ENCODE peak calls at places on chromosome 18, in eight cellular contexts. M, T, J, C, I, Q, Z and X are unnamed samples.

GRCh38 chr18:29321561-29321960 is 1144.6 kb upstream of the CDH2 start:
- DNase-seq in M (no peak), T (no peak), J (no peak), C (no peak), I (no peak), Q (no peak), Z (no peak), X (no peak)

GRCh38 chr18:6795307-6795706 is 65.8 kb downstream of the ARHGAP28 start:
- DNase-seq in M (peak; percentile 46), T (no peak), J (no peak), C (no peak), I (no peak), Q (no peak), Z (no peak), X (no peak)

GRCh38 chr18:1302861-1303260 is 398.2 kb downstream of the ADCYAP1 start:
- DNase-seq in M (no peak), T (no peak), J (no peak), C (no peak), I (no peak), Q (no peak), Z (no peak), X (no peak)

GRCh38 chr18:35378206-35378795 is 1.2 kb upstream of the ZNF396 start:
- DNase-seq in M (no peak), T (no peak), J (no peak), C (no peak), I (no peak), Q (no peak), Z (no peak), X (no peak)

GRCh38 chr18:2978626-2979025 is 34.3 kb downstream of the LPIN2 start:
- DNase-seq in M (peak; percentile 34), T (peak; percentile 36), J (no peak), C (no peak), I (peak; percentile 63), Q (no peak), Z (no peak), X (no peak)

GRCh38 chr18:46756559-46757201 is at the start of gene ST8SIA5:
- DNase-seq in M (no peak), T (no peak), J (no peak), C (no peak), I (no peak), Q (peak; percentile 5), Z (no peak), X (peak; percentile 66)

GRCh38 chr18:76721207-76721996 is 101.0 kb upstream of the ZNF236 start:
- DNase-seq in M (no peak), T (peak; percentile 24), J (no peak), C (peak; percentile 41), I (no peak), Q (no peak), Z (no peak), X (no peak)

GRCh38 chr18:76405761-76406356 is 89.2 kb downstream of the ZNF516 start:
- DNase-seq in M (no peak), T (no peak), J (peak; percentile 85), C (peak; percentile 19), I (no peak), Q (no peak), Z (no peak), X (peak; percentile 65)

GRCh38 chr18:5466256-5466655 is 77.5 kb downstream of the EPB41L3 start:
- DNase-seq in M (no peak), T (no peak), J (no peak), C (no peak), I (no peak), Q (no peak), Z (no peak), X (no peak)

GRCh38 chr18:1052301-1052700 is 147.6 kb downstream of the ADCYAP1 start:
- DNase-seq in M (no peak), T (no peak), J (no peak), C (no peak), I (no peak), Q (no peak), Z (no peak), X (no peak)

GRCh38 chr18:31648458-31648857 is 35.9 kb downstream of the B4GALT6 start:
- DNase-seq in M (no peak), T (no peak), J (no peak), C (no peak), I (no peak), Q (no peak), Z (no peak), X (no peak)

GRCh38 chr18:33700513-33700976 is 122.5 kb downstream of the ASXL3 start:
- DNase-seq in M (no peak), T (no peak), J (no peak), C (no peak), I (no peak), Q (no peak), Z (no peak), X (no peak)

GRCh38 chr18:44826418-44827259 is 146.0 kb downstream of the SETBP1 start:
- DNase-seq in M (peak; percentile 79), T (no peak), J (no peak), C (no peak), I (peak; percentile 54), Q (peak; percentile 74), Z (no peak), X (no peak)

GRCh38 chr18:73040247-73040646 is 172.5 kb upstream of the NETO1 start:
- DNase-seq in M (no peak), T (no peak), J (no peak), C (no peak), I (no peak), Q (no peak), Z (no peak), X (no peak)

GRCh38 chr18:31156831-31157763 is 5.6 kb downstream of the DSC1 start:
- DNase-seq in M (no peak), T (no peak), J (no peak), C (no peak), I (no peak), Q (peak; percentile 86), Z (no peak), X (peak; percentile 26)

GRCh38 chr18:25630682-25631081 is 278.7 kb upstream of the ZNF521 start:
- DNase-seq in M (no peak), T (no peak), J (no peak), C (no peak), I (no peak), Q (no peak), Z (no peak), X (no peak)

GRCh38 chr18:35076556-35076955 is 35.3 kb downstream of the MAPRE2 start:
- DNase-seq in M (peak; percentile 42), T (no peak), J (no peak), C (no peak), I (peak; percentile 15), Q (no peak), Z (no peak), X (no peak)

GRCh38 chr18:34691626-34692025 is 18.5 kb upstream of the DTNA start:
- DNase-seq in M (no peak), T (no peak), J (no peak), C (no peak), I (no peak), Q (no peak), Z (no peak), X (no peak)

GRCh38 chr18:28984731-28985130 is 807.8 kb upstream of the CDH2 start:
- DNase-seq in M (no peak), T (no peak), J (no peak), C (no peak), I (no peak), Q (no peak), Z (no peak), X (no peak)

GRCh38 chr18:74731097-74731496 is 133.4 kb downstream of the ZNF407 start:
- DNase-seq in M (peak; percentile 48), T (no peak), J (no peak), C (no peak), I (no peak), Q (no peak), Z (no peak), X (no peak)

GRCh38 chr18:12420831-12421421 is 13.2 kb downstream of the PRELID3A start:
- DNase-seq in M (no peak), T (no peak), J (no peak), C (no peak), I (no peak), Q (no peak), Z (no peak), X (peak; percentile 58)